ENCODE peak calls at places on chromosomes 13 and 19, in eight cellular contexts. H, W, C, K, O, L, I and Z are unnamed samples.
A peak's percentile ranks its signal among the peaks of the same experiment; 100 is the strongest.

GRCh38 chr13:109869312-109870237 is 83.2 kb upstream of the IRS2 start:
- DNase-seq in H (peak; percentile 76), W (peak; percentile 20), C (peak; percentile 80), K (no peak), O (peak; percentile 84), L (peak; percentile 63), I (peak; percentile 23), Z (peak; percentile 86)

GRCh38 chr13:111879719-111880118 is 187.2 kb upstream of the SOX1 start:
- DNase-seq in H (no peak), W (no peak), C (no peak), K (no peak), O (no peak), L (no peak), I (no peak), Z (peak; percentile 19)

GRCh38 chr19:4328243-4328990 is 10.2 kb downstream of the STAP2 start:
- DNase-seq in H (peak; percentile 98), W (peak; percentile 94), C (peak; percentile 99), K (peak; percentile 22), O (peak; percentile 93), L (peak; percentile 93), I (peak; percentile 91), Z (peak; percentile 94)

GRCh38 chr13:50078512-50079277 is 63.5 kb downstream of the KCNRG start:
- DNase-seq in H (no peak), W (no peak), C (no peak), K (no peak), O (no peak), L (peak; percentile 14), I (no peak), Z (no peak)

GRCh38 chr19:17300992-17301585 is 2.1 kb downstream of the ABHD8 start:
- DNase-seq in H (peak; percentile 77), W (no peak), C (no peak), K (no peak), O (no peak), L (no peak), I (no peak), Z (no peak)

GRCh38 chr13:25848822-25849740 is 202.7 kb downstream of the SHISA2 start:
- DNase-seq in H (no peak), W (no peak), C (no peak), K (no peak), O (no peak), L (no peak), I (no peak), Z (no peak)

GRCh38 chr13:112453207-112453829 is 77.2 kb downstream of the SPACA7 start:
- DNase-seq in H (peak; percentile 59), W (no peak), C (peak; percentile 40), K (no peak), O (no peak), L (no peak), I (no peak), Z (peak; percentile 65)

GRCh38 chr13:95494082-95494681 is 58.3 kb upstream of the CLDN10 start:
- DNase-seq in H (no peak), W (peak; percentile 29), C (no peak), K (peak; percentile 29), O (peak; percentile 83), L (peak; percentile 76), I (no peak), Z (no peak)

GRCh38 chr13:66803759-66804456 is 426.2 kb downstream of the PCDH9 start:
- DNase-seq in H (no peak), W (no peak), C (no peak), K (no peak), O (no peak), L (no peak), I (no peak), Z (no peak)

GRCh38 chr19:49712397-49712859 is 21.5 kb downstream of the CPT1C start:
- DNase-seq in H (no peak), W (no peak), C (peak; percentile 66), K (peak; percentile 31), O (peak; percentile 83), L (peak; percentile 61), I (no peak), Z (no peak)

DNA sequence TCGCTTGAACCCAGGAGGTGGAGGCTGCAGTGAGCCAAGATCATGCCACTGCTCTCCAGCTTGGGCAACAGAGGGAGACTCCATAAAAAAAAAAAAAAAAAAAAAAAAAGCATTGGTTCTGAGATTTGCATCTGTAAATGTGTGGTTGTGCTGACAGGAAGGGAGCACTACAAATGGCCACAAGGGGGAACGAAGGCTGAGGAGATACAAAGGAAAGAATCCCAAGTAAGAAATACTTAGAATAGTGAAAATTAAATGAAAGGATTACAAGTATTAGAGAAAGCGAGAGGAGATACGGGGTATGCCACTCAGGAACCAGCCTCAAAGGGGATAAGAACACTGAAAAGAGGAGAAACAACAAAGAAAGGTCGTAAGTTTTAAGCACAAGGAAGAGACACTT is 284.9 kb downstream of the KLF12 start:
- DNase-seq in H (no peak), W (no peak), C (no peak), K (peak; percentile 44), O (peak; percentile 60), L (peak; percentile 57), I (peak; percentile 23), Z (no peak)
- TF ChIP-seq CTCF in H (peak; percentile 29), W (peak; percentile 64), C (peak; percentile 29), K (peak; percentile 70), O (peak; percentile 53), L (peak; percentile 48), I (peak; percentile 47), Z (no peak)

GRCh38 chr19:46021531-46022041 is 1.3 kb downstream of the PGLYRP1 start:
- DNase-seq in H (no peak), W (no peak), C (no peak), K (no peak), O (no peak), L (no peak), I (no peak), Z (no peak)
- H3K4me3 ChIP-seq in H (no peak overlapping the region), W (no peak overlapping the region), C (no peak overlapping the region), K (no peak overlapping the region), O (no peak overlapping the region), L (no peak overlapping the region), I (no peak overlapping the region), Z (no peak overlapping the region)

DNA sequence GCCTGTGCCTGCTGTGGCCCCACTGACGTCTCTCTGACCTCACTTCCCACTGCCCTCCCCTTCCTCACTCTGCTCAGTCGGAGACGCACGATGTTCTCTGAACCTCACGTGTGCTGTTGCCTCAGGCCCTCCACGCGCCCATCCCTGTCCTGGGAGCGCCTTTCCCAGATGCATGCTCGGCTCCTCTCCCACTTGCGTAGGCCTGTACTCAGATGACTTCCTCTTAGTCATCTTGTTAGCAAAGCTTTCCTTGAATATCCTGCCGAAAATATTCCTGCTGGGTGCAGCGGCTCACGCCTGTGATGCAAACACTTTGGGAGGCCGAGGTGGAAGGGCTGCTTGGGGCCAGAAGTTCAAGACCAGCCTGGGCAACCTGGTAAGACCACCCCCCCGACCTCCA is 9.3 kb upstream of the SYT5 start:
- DNase-seq in H (no peak), W (peak; percentile 73), C (peak; percentile 71), K (no peak), O (peak; percentile 98), L (peak; percentile 96), I (no peak), Z (no peak)
- H3K27ac ChIP-seq in H (peak overlapping the region; percentile 52), W (peak overlapping the region; percentile 73), C (no peak overlapping the region), K (no peak overlapping the region), O (no peak overlapping the region), L (no peak overlapping the region), I (no peak overlapping the region), Z (no peak overlapping the region)

DNA sequence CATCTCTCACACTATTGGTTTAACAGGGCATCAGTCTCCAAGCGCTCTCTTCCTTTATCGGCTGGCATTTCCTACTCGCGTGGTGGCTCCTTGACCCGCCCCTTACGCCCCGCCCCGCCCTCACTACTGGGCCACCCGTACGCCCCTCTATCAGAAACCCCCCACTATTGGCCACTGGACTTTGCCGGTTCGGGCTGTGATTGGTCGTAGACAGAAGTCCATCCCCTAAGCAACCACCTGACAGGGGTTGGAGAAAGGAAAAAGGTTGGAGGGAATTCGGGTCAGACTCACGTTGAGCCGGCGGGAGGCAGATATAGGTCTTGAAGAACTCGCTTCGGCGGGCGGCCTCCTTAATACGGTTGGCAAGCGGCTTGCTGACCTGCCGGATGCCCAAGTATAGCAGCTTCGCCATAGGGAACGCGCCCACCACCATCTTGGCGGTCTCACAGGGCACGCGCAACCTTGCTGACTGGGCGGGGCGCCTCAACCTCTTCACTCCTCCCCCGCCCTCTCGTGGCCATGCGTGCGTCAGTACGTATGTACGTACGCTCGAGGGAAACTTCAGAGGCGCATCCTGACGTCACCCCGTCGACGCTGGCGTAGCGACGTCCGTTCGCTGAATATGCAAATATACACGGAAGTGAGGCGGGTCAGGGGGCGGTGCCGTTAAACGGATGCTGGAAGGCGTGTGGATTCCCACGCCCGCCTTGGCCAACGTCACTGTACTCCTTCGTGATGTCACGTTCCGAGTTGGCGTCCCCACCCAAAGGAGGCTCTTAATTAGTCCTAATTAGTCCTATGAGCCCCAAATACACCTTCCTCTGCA is at the start of gene OPA3:
- DNase-seq in H (peak; percentile 100), W (peak; percentile 100), C (peak; percentile 100), K (peak; percentile 100), O (peak; percentile 100), L (peak; percentile 100), I (peak; percentile 100), Z (peak; percentile 99)
- TF ChIP-seq CTCF in H (peak; percentile 29), W (no peak), C (no peak), K (no peak), O (no peak), L (no peak), I (no peak), Z (no peak)

GRCh38 chr19:21604941-21605548 is 99.6 kb downstream of the ZNF429 start:
- DNase-seq in H (no peak), W (no peak), C (peak; percentile 56), K (no peak), O (peak; percentile 30), L (peak; percentile 15), I (no peak), Z (no peak)
- H3K4me3 ChIP-seq in H (peak overlapping the region; percentile 26), W (peak overlapping the region; percentile 44), C (peak overlapping the region; percentile 73), K (peak overlapping the region; percentile 66), O (peak overlapping the region; percentile 24), L (peak overlapping the region; percentile 64), I (peak overlapping the region; percentile 61), Z (peak overlapping the region; percentile 61)

DNA sequence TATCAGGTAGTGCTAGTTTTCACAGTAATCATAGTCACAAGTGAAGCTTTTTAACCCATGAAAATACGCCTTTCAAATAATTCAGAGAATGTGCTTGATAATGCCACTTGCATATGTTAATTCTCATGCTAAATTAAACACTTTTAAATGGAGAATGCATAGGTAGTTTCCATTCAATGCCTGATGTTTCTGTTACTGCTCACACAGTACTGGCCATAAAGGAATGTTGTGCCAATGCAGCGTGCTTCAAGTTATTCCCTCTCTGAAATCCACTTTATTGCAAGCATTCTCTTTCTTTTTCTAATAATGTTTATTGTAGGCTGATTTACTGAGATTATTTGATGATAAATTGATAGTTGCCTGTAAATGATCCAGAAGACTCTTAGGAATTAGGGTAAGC is 513.0 kb upstream of the KLF12 start:
- DNase-seq in H (no peak), W (no peak), C (no peak), K (no peak), O (no peak), L (no peak), I (no peak), Z (no peak)
- H3K27ac ChIP-seq in H (no peak overlapping the region), W (no peak overlapping the region), C (no peak overlapping the region), K (no peak overlapping the region), O (no peak overlapping the region), L (no peak overlapping the region), I (no peak overlapping the region), Z (no peak overlapping the region)

GRCh38 chr19:18477042-18477760 is 39.3 kb upstream of the ISYNA1 start:
- DNase-seq in H (peak; percentile 70), W (no peak), C (no peak), K (no peak), O (no peak), L (no peak), I (no peak), Z (no peak)
- TF ChIP-seq CTCF in H (no peak), W (no peak), C (peak; percentile 8), K (peak; percentile 35), O (no peak), L (no peak), I (no peak), Z (no peak)

GRCh38 chr19:39502640-39503417 is 4.1 kb downstream of the DLL3 start:
- DNase-seq in H (peak; percentile 91), W (no peak), C (peak; percentile 72), K (peak; percentile 92), O (peak; percentile 85), L (peak; percentile 66), I (peak; percentile 80), Z (no peak)
- H3K4me3 ChIP-seq in H (no peak overlapping the region), W (no peak overlapping the region), C (no peak overlapping the region), K (no peak overlapping the region), O (no peak overlapping the region), L (no peak overlapping the region), I (no peak overlapping the region), Z (peak overlapping the region; percentile 14)